ENCODE peak calls at places on chromosome 3, in seven cellular contexts. N is left ventricle myocardium inferior, Q is heart right ventricle, R is A549, V is IMR-90, D is B cell, J is AG09319. O is an unnamed sample.

GRCh38 chr3:73768594-73769308 is 144.0 kb upstream of the PDZRN3 start:
- DNase-seq in V (peak), J (no peak), Q (no peak), D (no peak), N (no peak), R (no peak), O (no peak)

GRCh38 chr3:63513801-63514200 is 138.7 kb upstream of the SNTN start:
- DNase-seq in R (no peak), N (no peak), Q (no peak), V (no peak), J (no peak), D (no peak), O (no peak)

GRCh38 chr3:150105886-150106612 is 135.4 kb upstream of the PFN2 start:
- DNase-seq in Q (no peak), R (no peak), J (no peak), N (no peak), V (no peak), D (no peak), O (no peak)

GRCh38 chr3:12952322-12953200 is 111.2 kb upstream of the RPL32 start:
- DNase-seq in Q (no peak), V (no peak), J (no peak), R (no peak), D (no peak), N (no peak), O (no peak)

GRCh38 chr3:49255112-49255511 is 21.9 kb downstream of the C3orf62 start:
- DNase-seq in R (no peak), V (no peak), D (no peak), Q (no peak), J (no peak), N (no peak), O (no peak)

GRCh38 chr3:194091141-194091540 is 44.8 kb upstream of the HES1 start:
- DNase-seq in D (no peak), Q (no peak), J (no peak), V (peak), R (peak), N (no peak), O (peak)

GRCh38 chr3:150407818-150408231 is 273 bp upstream of the TSC22D2 start:
- DNase-seq in V (peak), R (no peak), D (no peak), J (no peak), N (peak), Q (peak), O (no peak)

GRCh38 chr3:49019941-49020334 is 1.6 kb upstream of the DALRD3 start:
- DNase-seq in V (no peak), R (no peak), N (no peak), Q (no peak), J (no peak), D (no peak), O (no peak)

GRCh38 chr3:187281191-187281714 is 10.3 kb downstream of the MASP1 start:
- DNase-seq in J (peak), R (no peak), Q (no peak), D (no peak), N (no peak), V (peak), O (peak)

GRCh38 chr3:129855454-129856419 is 37.8 kb downstream of the TMCC1 start:
- DNase-seq in N (no peak), J (no peak), D (no peak), R (peak), V (peak), Q (no peak), O (peak)

GRCh38 chr3:9217784-9218513 is 31.5 kb downstream of the SRGAP3 start:
- DNase-seq in R (no peak), V (no peak), D (no peak), N (no peak), J (no peak), Q (no peak), O (no peak)

GRCh38 chr3:13541691-13542090 is 7.2 kb upstream of the FBLN2 start:
- DNase-seq in N (no peak), V (no peak), J (no peak), Q (no peak), R (no peak), D (no peak), O (no peak)

GRCh38 chr3:113222412-113223086 is 11.2 kb downstream of the BOC start:
- DNase-seq in R (no peak), V (no peak), D (no peak), N (no peak), J (no peak), Q (no peak), O (no peak)

GRCh38 chr3:188306435-188306980 is 152.6 kb downstream of the LPP start:
- DNase-seq in J (no peak), V (no peak), Q (no peak), R (no peak), N (no peak), D (no peak), O (no peak)

GRCh38 chr3:15794842-15795562 is 2.8 kb downstream of the ANKRD28 start:
- DNase-seq in J (no peak), R (no peak), D (no peak), N (no peak), Q (no peak), V (no peak), O (no peak)

GRCh38 chr3:178062126-178062525 is 474.1 kb upstream of the KCNMB2 start:
- DNase-seq in Q (no peak), R (no peak), J (no peak), D (no peak), V (no peak), N (no peak), O (no peak)

GRCh38 chr3:179260949-179261765 is 10.2 kb upstream of the KCNMB3 start:
- DNase-seq in J (peak), R (peak), D (peak), N (peak), Q (peak), V (peak), O (peak)

GRCh38 chr3:129184396-129184656 is 630 bp upstream of the CNBP start:
- DNase-seq in D (no peak), V (no peak), J (no peak), N (no peak), Q (peak), R (peak), O (no peak)

GRCh38 chr3:8643693-8644365 is 769 bp downstream of the SSUH2 start:
- DNase-seq in N (no peak), J (no peak), Q (no peak), D (no peak), V (no peak), R (no peak), O (no peak)

GRCh38 chr3:160355826-160356225 is 43.2 kb downstream of the IFT80 start:
- DNase-seq in D (no peak), J (no peak), Q (no peak), V (no peak), R (no peak), N (no peak), O (no peak)

GRCh38 chr3:49609815-49610214 is 55.5 kb downstream of the BSN start:
- DNase-seq in N (peak), Q (peak), D (no peak), J (no peak), R (no peak), V (no peak), O (no peak)

GRCh38 chr3:66452247-66453040 is 48.4 kb downstream of the LRIG1 start:
- DNase-seq in D (no peak), R (no peak), Q (no peak), V (no peak), N (peak), J (no peak), O (no peak)

GRCh38 chr3:57019057-57019456 is 41.4 kb upstream of the SPATA12 start:
- DNase-seq in R (no peak), D (peak), Q (no peak), V (no peak), N (no peak), J (no peak), O (no peak)

DNA sequence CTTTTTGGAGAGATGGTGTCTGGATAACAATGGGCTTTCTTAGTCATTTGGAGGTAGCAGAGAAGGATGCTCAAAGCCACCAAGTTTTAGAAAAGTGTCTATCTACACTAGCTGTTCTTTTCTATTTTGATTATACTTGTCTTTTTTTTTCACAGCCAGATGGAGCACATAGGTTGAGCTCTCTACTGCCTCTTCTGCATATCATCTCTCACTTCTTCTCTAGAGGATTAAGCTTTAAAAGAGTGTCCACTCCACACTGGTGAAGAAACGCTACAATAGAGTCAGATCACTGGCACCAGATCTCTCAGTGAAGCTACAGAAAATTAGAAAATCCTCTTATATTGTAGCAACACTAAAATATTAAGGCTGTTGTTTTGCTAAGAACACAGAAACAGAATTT is 145.3 kb upstream of the MBNL1 start:
- DNase-seq in D (no peak), J (no peak), V (peak), Q (no peak), R (no peak), N (no peak), O (no peak)
- TF ChIP-seq CTCF in D (no peak), J (no peak), V (peak), Q (no peak), R (no peak), N (no peak), O (peak)

DNA sequence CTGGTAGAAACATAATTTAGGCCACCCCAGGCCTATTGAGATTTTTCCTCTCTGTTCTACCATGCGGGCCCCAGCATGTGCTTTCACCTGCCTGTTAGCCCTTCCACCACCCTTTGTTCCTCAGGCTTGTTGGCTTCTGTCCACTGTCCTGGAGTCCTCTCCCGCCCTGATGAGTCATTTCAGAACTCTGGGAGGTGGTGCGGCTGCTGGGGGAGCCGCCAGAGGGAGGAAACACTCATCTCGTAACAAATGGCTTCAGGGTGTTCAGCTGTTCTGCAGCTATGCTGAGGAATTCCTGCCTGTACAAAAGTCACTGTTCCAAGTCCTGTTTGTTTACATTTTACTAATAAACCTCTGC is 36.3 kb downstream of the LRTM1 start:
- DNase-seq in J (peak), V (peak), Q (peak), N (peak), D (no peak), R (peak), O (peak)
- TF ChIP-seq CTCF in J (peak), V (peak), Q (no peak), N (peak), D (no peak), R (peak), O (peak)

GRCh38 chr3:29279276-29279675 is 1.6 kb upstream of the RBMS3 start:
- DNase-seq in N (no peak), V (no peak), J (no peak), R (no peak), Q (no peak), D (no peak), O (no peak)

GRCh38 chr3:29279830-29280229 is 1.0 kb upstream of the RBMS3 start:
- DNase-seq in R (no peak), N (no peak), J (no peak), V (peak), Q (no peak), D (no peak), O (no peak)

GRCh38 chr3:29281265-29282228 is 676 bp downstream of the RBMS3 start:
- DNase-seq in V (peak), J (no peak), D (no peak), R (peak), Q (peak), N (no peak), O (no peak)

GRCh38 chr3:29282431-29283296 is 1.8 kb downstream of the RBMS3 start:
- DNase-seq in N (no peak), R (peak), V (peak), J (no peak), Q (no peak), D (no peak), O (no peak)

GRCh38 chr3:29280675-29281264 is at the start of gene RBMS3:
- DNase-seq in D (no peak), Q (peak), N (peak), J (peak), R (peak), V (peak), O (peak)
- TF ChIP-seq CTCF in D (no peak), Q (peak), N (peak), J (peak), R (peak), V (peak), O (peak)

GRCh38 chr3:10835406-10835805 is 19.4 kb downstream of the SLC6A11 start:
- DNase-seq in N (no peak), D (no peak), R (peak), V (no peak), J (no peak), Q (no peak), O (no peak)
- TF ChIP-seq CTCF in N (no peak), D (no peak), R (no peak), V (no peak), J (no peak), Q (no peak), O (no peak)

DNA sequence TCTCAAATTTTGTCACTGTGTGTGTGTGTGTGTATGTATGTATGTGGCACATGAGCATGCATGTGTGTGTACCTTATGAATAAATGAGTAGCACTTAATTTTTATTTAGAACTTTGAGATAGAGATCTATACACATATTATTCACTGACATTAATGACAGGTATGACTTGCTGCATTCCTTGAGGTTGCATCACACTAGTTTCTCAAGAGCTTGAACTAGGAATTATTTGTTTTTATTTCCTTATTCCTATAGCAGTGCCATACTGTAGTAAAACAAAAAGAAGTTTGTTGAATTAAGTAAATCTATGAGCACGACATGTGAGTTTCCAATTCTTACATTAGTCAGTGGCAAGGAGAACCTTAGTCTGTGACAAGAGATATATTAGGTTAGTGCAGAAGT is 943.9 kb downstream of the ROBO1 start:
- DNase-seq in V (peak), R (peak), J (no peak), D (no peak), Q (no peak), N (no peak), O (no peak)
- TF ChIP-seq CTCF in V (no peak), R (no peak), J (no peak), D (no peak), Q (no peak), N (no peak), O (no peak)

GRCh38 chr3:71006810-71007785 is 576.4 kb downstream of the FOXP1 start:
- DNase-seq in Q (no peak), J (no peak), N (no peak), D (peak), V (no peak), R (peak), O (no peak)
- TF ChIP-seq CTCF in Q (peak), J (peak), N (peak), D (peak), V (peak), R (peak), O (peak)

DNA sequence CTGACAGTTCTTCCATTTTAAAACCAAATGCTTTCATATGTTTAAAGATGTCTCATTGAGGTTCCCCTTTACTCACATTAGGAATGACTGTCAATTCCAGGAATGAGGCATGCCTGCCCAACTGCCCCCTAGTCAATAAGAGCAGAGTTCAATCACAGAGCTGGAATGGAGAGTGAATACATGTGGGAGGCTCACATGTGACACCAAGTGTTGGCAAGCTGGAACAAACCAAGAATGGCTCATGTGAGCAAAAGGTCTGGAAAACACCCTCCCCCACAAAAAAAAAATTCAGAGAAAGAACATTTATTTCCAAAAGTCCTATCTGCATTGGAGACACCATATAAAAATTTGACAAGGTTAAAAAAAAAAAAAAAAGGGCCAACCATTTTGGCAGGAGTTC is 3.7 kb downstream of the PBRM1 start:
- DNase-seq in J (no peak), Q (peak), R (peak), D (no peak), N (no peak), V (peak), O (no peak)
- TF ChIP-seq CTCF in J (peak), Q (no peak), R (peak), D (no peak), N (no peak), V (peak), O (peak)

DNA sequence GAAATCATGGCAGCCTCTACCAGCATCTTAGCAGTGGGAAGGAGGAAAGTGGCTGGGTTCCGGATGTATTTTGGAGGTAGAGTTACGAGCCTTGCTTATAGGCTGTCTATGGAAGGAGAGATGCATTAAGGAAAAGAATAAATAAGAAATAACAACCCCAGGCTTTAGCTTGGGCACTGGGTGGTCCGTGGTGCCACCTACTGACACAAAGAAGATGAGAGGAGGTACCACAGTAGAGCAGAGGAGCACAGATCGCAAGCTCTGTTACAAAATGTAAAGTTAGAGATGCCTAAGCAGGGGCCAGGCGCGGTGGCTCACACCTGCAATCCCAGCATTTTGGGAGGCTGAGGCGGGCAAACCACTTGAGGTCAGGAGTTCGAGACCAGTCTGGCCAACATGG is 74.8 kb downstream of the TMEM39A start:
- DNase-seq in V (no peak), J (no peak), R (no peak), Q (no peak), N (no peak), D (no peak), O (no peak)
- TF ChIP-seq CTCF in V (no peak), J (peak), R (no peak), Q (no peak), N (no peak), D (no peak), O (peak)

GRCh38 chr3:195265363-195265976 is 5.5 kb downstream of the XXYLT1 start:
- DNase-seq in R (no peak), J (no peak), D (no peak), Q (no peak), V (no peak), N (no peak), O (no peak)
- TF ChIP-seq CTCF in R (no peak), J (no peak), D (no peak), Q (no peak), V (no peak), N (no peak), O (no peak)